ENCODE peak calls at places on chromosomes 5 and 9, in five cellular contexts. One of them, this sample, is unnamed.

GRCh38 chr5:126351138-126351537 is 72.1 kb upstream of the GRAMD2B start:
- DNase-seq in suprapubic skin: no peak
- DNase-seq in transverse colon: no peak
- DNase-seq in tibial nerve: no peak
- DNase-seq in ovary: no peak
- DNase-seq in this sample: no peak

GRCh38 chr5:76742586-76742985 is 26.7 kb downstream of the F2R start:
- DNase-seq in ovary: no peak
- DNase-seq in transverse colon: no peak
- DNase-seq in tibial nerve: no peak
- DNase-seq in suprapubic skin: no peak
- DNase-seq in this sample: no peak

GRCh38 chr5:138649316-138649720 is 74.1 kb upstream of the HSPA9 start:
- DNase-seq in suprapubic skin: no peak
- DNase-seq in tibial nerve: no peak
- DNase-seq in transverse colon: no peak
- DNase-seq in ovary: no peak
- DNase-seq in this sample: no peak

GRCh38 chr9:24552526-24552925 is 6.8 kb upstream of the IZUMO3 start:
- DNase-seq in transverse colon: no peak
- DNase-seq in suprapubic skin: no peak
- DNase-seq in tibial nerve: no peak
- DNase-seq in ovary: no peak
- DNase-seq in this sample: no peak

GRCh38 chr5:53090229-53090628 is 19.3 kb downstream of the MOCS2 start:
- DNase-seq in ovary: no peak
- DNase-seq in transverse colon: no peak
- DNase-seq in suprapubic skin: no peak
- DNase-seq in tibial nerve: no peak
- DNase-seq in this sample: no peak

GRCh38 chr5:108615216-108615615 is 132.5 kb upstream of the FER start:
- DNase-seq in transverse colon: no peak
- DNase-seq in ovary: no peak
- DNase-seq in suprapubic skin: no peak
- DNase-seq in tibial nerve: no peak
- DNase-seq in this sample: no peak

GRCh38 chr5:761206-761771 is 23.2 kb downstream of the ZDHHC11B start:
- DNase-seq in tibial nerve: no peak
- DNase-seq in suprapubic skin: no peak
- DNase-seq in transverse colon: no peak
- DNase-seq in ovary: peak; percentile 11
- DNase-seq in this sample: peak; percentile 23

GRCh38 chr5:171984748-171985419 is 21.6 kb downstream of the FBXW11 start:
- DNase-seq in ovary: no peak
- DNase-seq in tibial nerve: no peak
- DNase-seq in suprapubic skin: no peak
- DNase-seq in transverse colon: no peak
- DNase-seq in this sample: no peak

GRCh38 chr9:40884072-40884901 is 244.2 kb downstream of the FOXD4L6 start:
- DNase-seq in transverse colon: no peak
- DNase-seq in tibial nerve: no peak
- DNase-seq in suprapubic skin: peak; percentile 59
- DNase-seq in ovary: peak; percentile 5
- DNase-seq in this sample: no peak

GRCh38 chr5:149403923-149404745 is 25.0 kb upstream of the IL17B start:
- DNase-seq in transverse colon: no peak
- DNase-seq in tibial nerve: no peak
- DNase-seq in ovary: peak; percentile 23
- DNase-seq in suprapubic skin: no peak
- DNase-seq in this sample: no peak

GRCh38 chr9:86854898-86855523 is 92.3 kb downstream of the GAS1 start:
- DNase-seq in transverse colon: no peak
- DNase-seq in ovary: peak; percentile 43
- DNase-seq in tibial nerve: no peak
- DNase-seq in suprapubic skin: no peak
- DNase-seq in this sample: no peak

GRCh38 chr5:78504726-78505431 is 143.7 kb downstream of the LHFPL2 start:
- DNase-seq in transverse colon: peak; percentile 72
- DNase-seq in tibial nerve: peak; percentile 78
- DNase-seq in suprapubic skin: peak; percentile 86
- DNase-seq in ovary: peak; percentile 77
- DNase-seq in this sample: peak; percentile 71

GRCh38 chr5:80963521-80963895 is 3.3 kb downstream of the RASGRF2 start:
- DNase-seq in ovary: no peak
- DNase-seq in transverse colon: no peak
- DNase-seq in suprapubic skin: no peak
- DNase-seq in tibial nerve: no peak
- DNase-seq in this sample: no peak
- H3K27me3 ChIP-seq in ovary: no peaks in the 10 kb centered on the region
- H3K27me3 ChIP-seq in transverse colon: peaks cover 21% of the 10 kb centered on the region
- H3K27me3 ChIP-seq in suprapubic skin: peaks cover 43% of the 10 kb centered on the region
- H3K27me3 ChIP-seq in tibial nerve: peaks cover 27% of the 10 kb centered on the region
- H3K27me3 ChIP-seq in this sample: no peaks in the 10 kb centered on the region

GRCh38 chr5:173302546-173303155 is 25.6 kb downstream of the STC2 start:
- DNase-seq in transverse colon: no peak
- DNase-seq in suprapubic skin: no peak
- DNase-seq in ovary: no peak
- DNase-seq in tibial nerve: no peak
- DNase-seq in this sample: no peak
- TF ChIP-seq EP300 in transverse colon: no peak
- TF ChIP-seq EP300 in suprapubic skin: no peak
- TF ChIP-seq EP300 in ovary: no peak
- TF ChIP-seq EP300 in tibial nerve: no peak
- TF ChIP-seq EP300 in this sample: no peak

GRCh38 chr5:67725591-67725990 is 490.0 kb upstream of the PIK3R1 start:
- DNase-seq in tibial nerve: no peak
- DNase-seq in transverse colon: no peak
- DNase-seq in ovary: no peak
- DNase-seq in suprapubic skin: no peak
- DNase-seq in this sample: no peak

GRCh38 chr5:67720162-67720772 is 495.3 kb upstream of the PIK3R1 start:
- DNase-seq in suprapubic skin: no peak
- DNase-seq in ovary: no peak
- DNase-seq in transverse colon: no peak
- DNase-seq in tibial nerve: no peak
- DNase-seq in this sample: no peak

GRCh38 chr5:67724412-67725135 is 491.0 kb upstream of the PIK3R1 start:
- DNase-seq in suprapubic skin: no peak
- DNase-seq in ovary: no peak
- DNase-seq in transverse colon: no peak
- DNase-seq in tibial nerve: no peak
- DNase-seq in this sample: no peak

DNA sequence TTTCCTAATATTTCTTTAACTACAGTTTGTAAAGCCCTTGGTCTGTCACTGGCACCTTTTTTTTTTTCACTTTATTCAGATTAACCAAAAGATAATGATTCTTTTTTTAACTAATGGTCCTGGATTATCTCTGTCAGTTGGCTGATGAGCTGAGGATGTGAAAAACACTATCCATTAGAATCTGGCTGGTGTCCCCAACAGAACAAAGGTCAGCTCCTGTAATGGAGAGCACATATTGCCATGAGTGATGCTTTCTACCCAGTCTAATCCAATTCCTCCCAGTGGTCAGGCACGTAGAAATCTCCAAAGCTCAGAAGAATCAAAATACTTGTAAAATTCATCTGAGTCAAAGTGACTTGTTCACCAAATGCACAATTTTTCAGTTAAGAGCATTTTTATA is 491.7 kb upstream of the PIK3R1 start:
- DNase-seq in suprapubic skin: no peak
- DNase-seq in transverse colon: no peak
- DNase-seq in ovary: no peak
- DNase-seq in tibial nerve: no peak
- DNase-seq in this sample: no peak
- H3K27ac ChIP-seq in suprapubic skin: no peak overlapping the region
- H3K27ac ChIP-seq in transverse colon: peak overlapping the region; percentile 56
- H3K27ac ChIP-seq in ovary: no peak overlapping the region
- H3K27ac ChIP-seq in tibial nerve: peak overlapping the region; percentile 89
- H3K27ac ChIP-seq in this sample: no peak overlapping the region

GRCh38 chr9:1048853-1049252 is 1.3 kb upstream of the DMRT2 start:
- DNase-seq in transverse colon: no peak
- DNase-seq in ovary: no peak
- DNase-seq in tibial nerve: no peak
- DNase-seq in suprapubic skin: no peak
- DNase-seq in this sample: no peak
- H3K27me3 ChIP-seq in transverse colon: peaks cover 100% of the 10 kb centered on the region
- H3K27me3 ChIP-seq in ovary: no peaks in the 10 kb centered on the region
- H3K27me3 ChIP-seq in tibial nerve: peaks cover 99% of the 10 kb centered on the region
- H3K27me3 ChIP-seq in suprapubic skin: peaks cover 93% of the 10 kb centered on the region
- H3K27me3 ChIP-seq in this sample: peaks cover 97% of the 10 kb centered on the region

This sample was measured in stomach.